ENCODE peak calls at places on chromosomes 7 and 10, in seven cellular contexts. G is bronchial epithelial cell, D is retinal pigment epithelial cell, L is right lobe of liver, X is foreskin fibroblast, H is endodermal cell, V is BJ. R is an unnamed sample.

GRCh38 chr7:36795451-36796021 is 71.2 kb upstream of the AOAH start:
- DNase-seq in G (peak; percentile 85), H (no peak), X (no peak), L (peak; percentile 60), D (no peak), V (no peak), R (no peak)

GRCh38 chr10:116325987-116326386 is 1.7 kb downstream of the CCDC172 start:
- DNase-seq in V (no peak), H (no peak), D (no peak), X (no peak), G (no peak), L (no peak), R (no peak)

GRCh38 chr7:133139350-133139749 is 57.5 kb upstream of the CHCHD3 start:
- DNase-seq in H (peak; percentile 94), D (peak; percentile 15), L (no peak), X (peak; percentile 28), V (no peak), G (peak; percentile 36), R (no peak)

GRCh38 chr7:46524350-46524749 is 603.3 kb upstream of the IGFBP3 start:
- DNase-seq in X (no peak), V (no peak), G (no peak), H (no peak), D (no peak), L (no peak), R (no peak)

GRCh38 chr7:155208681-155209477 is 88.8 kb upstream of the INSIG1 start:
- DNase-seq in V (no peak), G (no peak), L (no peak), X (no peak), D (no peak), H (no peak), R (no peak)

GRCh38 chr10:99805190-99805589 is 22.8 kb downstream of the ABCC2 start:
- DNase-seq in D (no peak), H (no peak), L (no peak), G (no peak), X (no peak), V (no peak), R (no peak)

GRCh38 chr10:119059557-119059956 is 21.1 kb downstream of the EIF3A start:
- DNase-seq in G (no peak), L (no peak), V (no peak), X (no peak), D (peak; percentile 20), H (no peak), R (no peak)

GRCh38 chr10:71344916-71345557 is 26.0 kb downstream of the SLC29A3 start:
- DNase-seq in X (no peak), V (no peak), G (no peak), D (no peak), H (no peak), L (no peak), R (no peak)

GRCh38 chr7:111363099-111363498 is 199.2 kb downstream of the IMMP2L start:
- DNase-seq in H (no peak), G (no peak), V (peak; percentile 18), X (peak; percentile 34), L (no peak), D (no peak), R (no peak)

GRCh38 chr10:122725768-122726167 is 26.1 kb upstream of the C10orf120 start:
- DNase-seq in D (no peak), X (no peak), V (no peak), G (no peak), L (no peak), H (peak; percentile 82), R (no peak)

GRCh38 chr10:119421887-119422684 is 120.4 kb downstream of the RGS10 start:
- DNase-seq in L (no peak), G (no peak), X (peak; percentile 70), D (no peak), H (no peak), V (no peak), R (no peak)

GRCh38 chr10:62083413-62083794 is 181.9 kb downstream of the ARID5B start:
- DNase-seq in L (no peak), V (no peak), X (no peak), H (no peak), G (peak; percentile 51), D (no peak), R (no peak)

GRCh38 chr7:100111156-100111555 is 8.0 kb downstream of the TAF6 start:
- DNase-seq in X (no peak), H (no peak), L (no peak), D (no peak), V (no peak), G (no peak), R (no peak)

GRCh38 chr7:100107890-100108289 is 6.4 kb downstream of the AP4M1 start:
- DNase-seq in H (no peak), D (no peak), V (no peak), L (no peak), X (no peak), G (no peak), R (no peak)

GRCh38 chr7:100107125-100107737 is 5.8 kb downstream of the AP4M1 start:
- DNase-seq in H (no peak), L (no peak), X (no peak), G (no peak), V (no peak), D (no peak), R (no peak)

GRCh38 chr7:100111914-100112313 is 7.2 kb downstream of the TAF6 start:
- DNase-seq in X (no peak), D (no peak), L (no peak), V (no peak), G (no peak), H (no peak), R (no peak)

DNA sequence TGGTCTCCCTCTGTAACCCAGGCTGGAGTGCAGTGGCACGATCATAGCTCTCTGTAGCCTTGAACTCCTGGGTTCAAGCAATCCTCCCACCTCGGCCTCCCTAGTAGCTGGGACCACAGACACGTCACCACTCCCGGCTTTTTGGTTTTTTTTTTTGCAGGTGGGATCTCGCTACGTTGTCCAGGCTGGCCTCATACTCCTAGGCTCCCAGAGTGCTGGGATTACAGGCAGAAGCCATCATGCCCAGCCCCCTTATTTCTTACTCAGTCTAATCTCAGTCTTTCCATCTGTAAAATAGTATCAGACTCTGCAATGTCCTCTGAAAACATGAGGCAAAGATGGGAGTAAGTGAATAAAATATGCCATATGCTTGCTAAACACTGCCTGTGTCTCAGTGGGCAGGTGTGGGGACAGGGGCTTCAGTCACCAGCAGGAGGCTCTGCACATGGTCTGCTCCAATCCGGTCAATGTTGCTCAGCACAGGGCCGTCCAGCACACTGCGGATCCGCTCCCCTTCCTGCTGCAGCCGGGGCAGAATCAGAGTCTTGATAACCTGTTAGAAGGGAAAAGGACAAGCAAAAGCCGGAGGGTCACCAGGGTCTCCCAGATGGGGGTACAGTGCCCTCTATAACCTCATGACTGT is 8.2 kb downstream of the AP4M1 start:
- DNase-seq in L (no peak), H (no peak), V (no peak), X (no peak), D (no peak), G (no peak), R (no peak)
- TF ChIP-seq CTCF in L (no peak), H (peak; percentile 54), V (peak; percentile 5), X (no peak), D (peak; percentile 28), G (no peak), R (no peak)

GRCh38 chr10:4763960-4764428 is 62.0 kb upstream of the AKR1E2 start:
- DNase-seq in H (no peak), X (peak; percentile 76), G (peak; percentile 80), L (no peak), D (no peak), V (peak; percentile 82), R (peak; percentile 77)
- TF ChIP-seq CTCF in H (no peak), X (peak; percentile 14), G (no peak), L (no peak), D (no peak), V (no peak), R (peak; percentile 17)

DNA sequence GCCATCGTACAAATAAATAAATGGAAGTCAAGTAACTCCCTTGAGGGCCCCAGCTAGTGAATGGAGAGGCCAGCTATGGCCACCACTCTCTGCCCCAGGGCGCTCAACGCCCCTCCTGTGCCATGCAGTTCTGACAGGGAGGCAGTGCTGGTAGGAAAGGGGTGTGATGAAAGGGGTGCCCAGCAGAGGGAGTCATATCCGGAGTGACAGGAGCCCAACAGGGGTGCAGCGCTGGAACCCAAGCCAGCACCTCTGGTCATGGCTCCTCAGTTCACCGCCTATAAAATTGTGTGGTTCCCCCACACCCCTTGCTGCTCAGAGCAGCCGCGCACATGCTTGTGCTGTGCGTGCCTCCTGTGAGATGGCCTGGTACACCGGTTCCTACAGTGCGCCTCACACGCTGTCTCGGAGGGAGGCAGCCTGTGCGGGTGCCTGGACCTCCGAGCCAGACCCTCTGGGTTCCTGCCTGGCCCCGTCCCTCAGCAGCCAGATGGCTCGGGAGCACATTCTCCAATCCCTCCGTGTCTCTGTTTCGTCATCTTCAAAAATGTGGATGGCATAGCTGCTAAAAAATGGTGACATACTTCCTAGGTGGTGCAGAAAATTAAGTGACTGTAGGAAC is 125.6 kb downstream of the EGFR start:
- DNase-seq in L (no peak), D (no peak), X (no peak), H (peak; percentile 87), G (no peak), V (no peak), R (no peak)
- TF ChIP-seq CTCF in L (no peak), D (peak; percentile 40), X (peak; percentile 12), H (peak; percentile 71), G (peak; percentile 45), V (peak; percentile 28), R (peak; percentile 36)

GRCh38 chr7:73741600-73741999 is 3.0 kb upstream of the ABHD11 start:
- DNase-seq in H (peak; percentile 86), G (no peak), L (no peak), V (no peak), D (no peak), X (no peak), R (no peak)

GRCh38 chr7:73740212-73740611 is 1.6 kb upstream of the ABHD11 start:
- DNase-seq in X (no peak), V (no peak), L (no peak), D (no peak), G (no peak), H (no peak), R (no peak)

GRCh38 chr7:73740771-73741170 is 2.2 kb upstream of the ABHD11 start:
- DNase-seq in H (peak; percentile 74), L (no peak), D (no peak), V (no peak), X (no peak), G (no peak), R (no peak)

GRCh38 chr7:73742338-73742752 is 3.7 kb upstream of the ABHD11 start:
- DNase-seq in X (no peak), L (peak; percentile 46), G (no peak), H (peak; percentile 91), D (no peak), V (no peak), R (no peak)

GRCh38 chr7:73742753-73743641 is 4.4 kb upstream of the ABHD11 start:
- DNase-seq in D (peak; percentile 72), L (peak; percentile 98), V (no peak), H (peak; percentile 100), G (peak; percentile 27), X (no peak), R (no peak)
- TF ChIP-seq CTCF in D (no peak), L (no peak), V (no peak), H (no peak), G (no peak), X (no peak), R (no peak)

GRCh38 chr7:117458977-117459583 is 20.7 kb upstream of the CFTR start:
- DNase-seq in H (no peak), L (no peak), G (peak; percentile 33), D (no peak), X (no peak), V (peak; percentile 2), R (no peak)
- TF ChIP-seq CTCF in H (peak; percentile 86), L (peak; percentile 60), G (peak; percentile 39), D (peak; percentile 61), X (peak; percentile 60), V (peak; percentile 64), R (peak; percentile 55)

GRCh38 chr10:117741524-117741923 is 199.0 kb downstream of the EMX2 start:
- DNase-seq in D (no peak), L (no peak), G (no peak), X (no peak), H (peak; percentile 62), V (no peak), R (no peak)
- TF ChIP-seq CTCF in D (peak; percentile 9), L (peak; percentile 6), G (peak; percentile 7), X (no peak), H (peak; percentile 68), V (peak; percentile 20), R (no peak)